ENCODE peak calls at places on chromosome 2, in ten cellular contexts. V is kidney, S is cardiac fibroblast, Y is IMR-90, E is lung, H is coronary artery, C is HFF-Myc, J is stomach, T is A549, U is keratinocyte. D is an unnamed sample.
A peak's percentile ranks its signal among the peaks of the same experiment; 100 is the strongest.

GRCh38 chr2:219385958-219386520 is 1.7 kb downstream of the DNPEP start:
- DNase-seq in V (peak; percentile 76), S (no peak), Y (no peak), E (no peak), H (no peak), C (no peak), J (no peak), T (no peak), U (no peak), D (no peak)

GRCh38 chr2:152464853-152465470 is 130.0 kb downstream of the FMNL2 start:
- DNase-seq in V (no peak), S (no peak), Y (no peak), E (no peak), H (no peak), C (no peak), J (no peak), T (no peak), U (no peak), D (no peak)

GRCh38 chr2:204695506-204695905 is 150.2 kb downstream of the PARD3B start:
- DNase-seq in V (no peak), S (peak; percentile 2), Y (peak; percentile 44), E (no peak), H (no peak), C (no peak), J (no peak), T (no peak), U (no peak), D (no peak)

GRCh38 chr2:31475692-31476091 is 61.1 kb upstream of the XDH start:
- DNase-seq in V (no peak), S (no peak), Y (peak; percentile 76), E (no peak), H (no peak), C (peak; percentile 11), J (no peak), T (no peak), U (no peak), D (peak; percentile 87)

GRCh38 chr2:219459460-219460311 is 25.0 kb downstream of the SPEG start:
- DNase-seq in V (peak; percentile 77), S (peak; percentile 72), Y (peak; percentile 63), E (peak; percentile 47), H (no peak), C (peak; percentile 24), J (peak; percentile 59), T (peak; percentile 75), U (no peak), D (no peak)

GRCh38 chr2:75800456-75800855 is 89.7 kb upstream of the GCFC2 start:
- DNase-seq in V (no peak), S (no peak), Y (no peak), E (no peak), H (no peak), C (no peak), J (no peak), T (no peak), U (no peak), D (no peak)

GRCh38 chr2:185979546-185980071 is 241.0 kb downstream of the FSIP2 start:
- DNase-seq in V (no peak), S (no peak), Y (no peak), E (no peak), H (no peak), C (no peak), J (no peak), T (no peak), U (peak; percentile 60), D (no peak)

GRCh38 chr2:45300026-45300750 is 290.9 kb upstream of the SIX2 start:
- DNase-seq in V (no peak), S (no peak), Y (no peak), E (no peak), H (no peak), C (no peak), J (peak; percentile 73), T (no peak), U (no peak), D (no peak)

GRCh38 chr2:28610583-28611201 is 114.8 kb downstream of the PLB1 start:
- DNase-seq in V (peak; percentile 92), S (peak; percentile 71), Y (peak; percentile 96), E (no peak), H (no peak), C (peak; percentile 90), J (peak; percentile 56), T (peak; percentile 95), U (peak; percentile 98), D (peak; percentile 99)

GRCh38 chr2:39494784-39495251 is 57.7 kb upstream of the MAP4K3 start:
- DNase-seq in V (no peak), S (peak; percentile 97), Y (peak; percentile 98), E (no peak), H (no peak), C (peak; percentile 83), J (no peak), T (peak; percentile 64), U (no peak), D (peak; percentile 92)

GRCh38 chr2:201656102-201656501 is 12.8 kb upstream of the TMEM237 start:
- DNase-seq in V (no peak), S (no peak), Y (no peak), E (no peak), H (no peak), C (no peak), J (no peak), T (no peak), U (no peak), D (no peak)

DNA sequence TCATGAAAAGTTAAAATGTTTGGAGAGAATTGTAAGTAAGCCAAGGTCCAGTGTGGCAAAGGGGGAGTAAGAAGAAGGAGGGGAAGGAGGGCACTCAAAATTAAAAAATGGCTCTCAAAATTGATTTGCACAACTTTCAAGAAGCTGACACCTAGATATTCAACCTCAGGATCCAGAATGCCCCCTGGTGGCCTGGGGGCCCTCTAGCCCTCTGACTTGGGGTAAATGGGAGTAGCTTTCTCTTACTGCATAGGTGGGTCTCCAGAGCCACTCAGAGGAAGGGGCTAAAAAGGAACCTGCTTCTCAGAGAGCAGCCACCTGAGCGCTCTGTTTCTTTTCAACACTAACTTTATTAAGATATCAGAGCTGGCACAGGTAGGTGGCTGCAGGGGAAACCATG is 968.5 kb downstream of the BCL11A start:
- DNase-seq in V (no peak), S (no peak), Y (no peak), E (no peak), H (no peak), C (no peak), J (no peak), T (no peak), U (no peak), D (no peak)
- TF ChIP-seq CTCF in V (no peak), S (no peak), Y (no peak), E (no peak), H (no peak), C (peak; percentile 14), J (no peak), T (no peak), U (peak; percentile 13), D (peak; percentile 62)

GRCh38 chr2:11499081-11499743 is 33.3 kb upstream of the E2F6 start:
- DNase-seq in V (no peak), S (no peak), Y (no peak), E (no peak), H (no peak), C (no peak), J (no peak), T (no peak), U (no peak), D (no peak)

GRCh38 chr2:11500702-11501303 is 33.0 kb upstream of the GREB1 start:
- DNase-seq in V (no peak), S (no peak), Y (no peak), E (no peak), H (no peak), C (no peak), J (no peak), T (no peak), U (no peak), D (no peak)

GRCh38 chr2:11498126-11498473 is 32.1 kb upstream of the E2F6 start:
- DNase-seq in V (no peak), S (no peak), Y (no peak), E (no peak), H (no peak), C (no peak), J (no peak), T (no peak), U (no peak), D (no peak)

GRCh38 chr2:11496311-11496710 is 30.4 kb upstream of the E2F6 start:
- DNase-seq in V (no peak), S (no peak), Y (no peak), E (no peak), H (no peak), C (no peak), J (no peak), T (no peak), U (no peak), D (no peak)

DNA sequence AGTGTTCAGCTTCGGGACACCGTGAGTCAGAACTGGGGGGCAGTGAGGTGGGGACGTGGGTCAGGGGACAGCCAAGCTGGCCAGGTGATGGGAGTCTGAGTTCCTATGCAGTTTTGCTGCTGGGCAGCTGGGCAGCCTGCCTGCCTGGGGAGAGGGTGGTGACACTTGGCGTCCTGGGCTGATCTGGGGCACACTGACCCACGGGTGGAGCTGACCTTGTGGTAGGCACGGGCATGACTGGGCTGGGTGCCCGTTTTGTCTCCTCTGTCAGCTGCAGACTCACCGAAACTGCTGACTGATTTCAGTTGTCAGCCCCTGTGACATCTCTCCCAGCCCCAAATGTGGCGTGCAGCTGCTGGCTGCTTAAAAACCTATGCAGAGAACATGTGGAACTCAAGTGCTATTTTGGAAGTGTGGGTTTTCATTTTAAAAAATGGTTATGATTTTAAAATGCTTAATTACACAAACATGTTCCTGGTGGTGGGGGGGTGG is 32.6 kb upstream of the E2F6 start:
- DNase-seq in V (no peak), S (no peak), Y (no peak), E (no peak), H (no peak), C (no peak), J (peak; percentile 81), T (no peak), U (no peak), D (no peak)
- H3K4me3 ChIP-seq in V (no peak overlapping the region), S (no peak overlapping the region), Y (no peak overlapping the region), E (no peak overlapping the region), H (no peak overlapping the region), C (no peak overlapping the region), J (no peak overlapping the region), T (no peak overlapping the region), U (no peak overlapping the region), D (no peak overlapping the region)

GRCh38 chr2:177101930-177102329 is 110.7 kb upstream of the HNRNPA3 start:
- DNase-seq in V (no peak), S (no peak), Y (no peak), E (no peak), H (no peak), C (no peak), J (no peak), T (no peak), U (no peak), D (no peak)

GRCh38 chr2:177108890-177109289 is 103.7 kb upstream of the HNRNPA3 start:
- DNase-seq in V (no peak), S (no peak), Y (no peak), E (no peak), H (no peak), C (no peak), J (no peak), T (no peak), U (no peak), D (no peak)

GRCh38 chr2:177106212-177106611 is 106.4 kb upstream of the HNRNPA3 start:
- DNase-seq in V (no peak), S (no peak), Y (no peak), E (no peak), H (no peak), C (no peak), J (no peak), T (peak; percentile 13), U (no peak), D (no peak)
- TF ChIP-seq CTCF in V (no peak), S (no peak), Y (no peak), E (no peak), H (no peak), C (no peak), J (no peak), T (no peak), U (peak; percentile 31), D (peak; percentile 32)

GRCh38 chr2:174771136-174771535 is 6.9 kb upstream of the CHRNA1 start:
- DNase-seq in V (no peak), S (no peak), Y (no peak), E (no peak), H (no peak), C (no peak), J (no peak), T (no peak), U (no peak), D (no peak)
- H3K4me3 ChIP-seq in V (no peak overlapping the region), S (no peak overlapping the region), Y (no peak overlapping the region), E (no peak overlapping the region), H (no peak overlapping the region), C (no peak overlapping the region), J (no peak overlapping the region), T (no peak overlapping the region), U (no peak overlapping the region), D (no peak overlapping the region)